ENCODE peak calls at places on chromosomes 7 and 10, in nine cellular contexts. O is IMR-90; L is adrenal gland; D is ovary; K is GM23338; A is lower lobe of right lung; C is CD4-positive, CD25-positive, alpha-beta regulatory T cell; E is prostate gland; B is dorsolateral prefrontal cortex. I is an unnamed sample.

GRCh38 chr7:116954443-116954838 is 1.1 kb downstream of the ST7 start:
- DNase-seq in C (no peak), B (no peak), L (no peak), E (no peak), K (no peak), A (no peak), D (no peak), O (no peak), I (no peak)

GRCh38 chr10:103545771-103546281 is 52.3 kb downstream of the NEURL1 start:
- DNase-seq in K (no peak), D (no peak), B (no peak), E (no peak), A (no peak), L (no peak), C (no peak), O (no peak), I (no peak)

GRCh38 chr10:74628136-74628535 is 198.3 kb upstream of the KAT6B start:
- DNase-seq in K (no peak), A (no peak), L (no peak), O (peak; percentile 4), E (no peak), D (no peak), C (no peak), B (no peak), I (no peak)

GRCh38 chr10:103870503-103870902 is 15.1 kb upstream of the SH3PXD2A start:
- DNase-seq in C (no peak), L (no peak), O (peak; percentile 40), K (peak; percentile 23), D (no peak), A (no peak), E (peak; percentile 62), B (no peak), I (no peak)

GRCh38 chr10:13827418-13827817 is 240.7 kb downstream of the PRPF18 start:
- DNase-seq in C (no peak), A (no peak), L (no peak), D (no peak), E (no peak), K (peak; percentile 24), B (no peak), O (peak; percentile 48), I (no peak)

GRCh38 chr10:9158675-9159074 is 1104.2 kb downstream of the GATA3 start:
- DNase-seq in A (no peak), L (no peak), B (no peak), O (no peak), E (no peak), C (no peak), D (no peak), K (no peak), I (no peak)

GRCh38 chr10:43395571-43396060 is 13.4 kb downstream of the HNRNPF start:
- DNase-seq in E (no peak), A (no peak), B (peak; percentile 24), D (no peak), K (peak; percentile 39), O (peak; percentile 28), L (no peak), C (peak; percentile 44), I (no peak)

GRCh38 chr7:99562832-99563231 is 4.4 kb downstream of the ZNF655 start:
- DNase-seq in E (no peak), L (peak; percentile 38), A (no peak), B (no peak), D (no peak), K (no peak), O (peak; percentile 100), C (peak; percentile 31), I (peak; percentile 96)

GRCh38 chr7:147700702-147701101 is 889.9 kb upstream of the C7orf33 start:
- DNase-seq in B (no peak), C (no peak), L (no peak), E (no peak), D (no peak), K (no peak), A (no peak), O (no peak), I (no peak)

GRCh38 chr10:94066411-94066810 is 72.7 kb downstream of the PLCE1 start:
- DNase-seq in E (no peak), A (no peak), B (no peak), K (peak; percentile 77), O (peak; percentile 65), C (no peak), D (no peak), L (no peak), I (no peak)

GRCh38 chr7:343864-344607 is 54.1 kb downstream of the FOXL3 start:
- DNase-seq in D (no peak), C (no peak), K (no peak), L (no peak), E (no peak), A (no peak), B (no peak), O (no peak), I (no peak)

GRCh38 chr10:5561704-5562645 is 37.2 kb downstream of the CALML3 start:
- DNase-seq in L (no peak), D (no peak), B (no peak), E (no peak), K (no peak), A (peak; percentile 20), C (no peak), O (no peak), I (no peak)

GRCh38 chr10:131141645-131142445 is 169.7 kb downstream of the TCERG1L start:
- DNase-seq in K (no peak), B (no peak), D (no peak), C (no peak), L (no peak), A (no peak), O (no peak), E (no peak), I (no peak)

GRCh38 chr10:8889538-8889937 is 835.0 kb downstream of the GATA3 start:
- DNase-seq in O (no peak), A (no peak), E (no peak), L (no peak), D (no peak), C (no peak), K (no peak), B (no peak), I (no peak)

GRCh38 chr10:44576715-44577191 is 191.9 kb upstream of the CXCL12 start:
- DNase-seq in L (peak; percentile 48), K (no peak), A (no peak), B (no peak), D (no peak), O (peak; percentile 79), E (no peak), C (no peak), I (no peak)

GRCh38 chr7:23470290-23471089 is at the start of gene IGF2BP3:
- DNase-seq in D (no peak), B (no peak), A (no peak), C (peak; percentile 40), O (peak; percentile 96), L (no peak), E (no peak), K (peak; percentile 97), I (peak; percentile 89)

GRCh38 chr10:13102002-13102794 is 2.2 kb downstream of the OPTN start:
- DNase-seq in D (peak; percentile 34), O (peak; percentile 26), E (no peak), A (no peak), B (no peak), L (no peak), C (no peak), K (no peak), I (no peak)

GRCh38 chr7:158362912-158363905 is 224.4 kb downstream of the PTPRN2 start:
- DNase-seq in B (no peak), C (no peak), L (no peak), O (no peak), D (no peak), A (no peak), K (peak; percentile 19), E (no peak), I (no peak)

GRCh38 chr7:15602236-15602635 is 40.4 kb upstream of the AGMO start:
- DNase-seq in E (no peak), O (no peak), L (no peak), D (no peak), A (no peak), C (no peak), B (no peak), K (no peak), I (no peak)

DNA sequence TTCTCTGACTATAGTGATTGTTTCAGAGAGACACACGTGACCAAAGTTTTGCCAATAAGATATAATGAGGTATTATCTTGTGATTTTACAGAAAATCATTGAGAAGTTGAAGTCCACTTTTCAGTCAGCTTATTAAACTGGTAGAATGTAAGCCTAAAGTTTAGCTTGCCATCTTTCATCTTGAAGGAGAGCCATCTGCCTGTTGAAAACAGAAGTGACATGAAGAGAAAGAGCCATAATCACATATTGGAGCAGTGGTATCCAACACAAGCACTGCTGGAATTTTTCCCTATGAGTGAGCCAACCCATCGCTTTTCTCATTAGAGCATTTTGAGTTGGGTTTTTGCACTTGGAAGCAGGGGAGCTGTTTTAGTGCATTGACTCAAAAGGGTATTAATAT is 117.6 kb upstream of the FERD3L start:
- DNase-seq in B (no peak), K (peak; percentile 2), E (no peak), A (no peak), L (no peak), O (no peak), C (no peak), D (no peak), I (no peak)
- H3K27me3 ChIP-seq in B (no peaks in the 10 kb centered on the region), K (no peaks in the 10 kb centered on the region), E (no peaks in the 10 kb centered on the region), A (no peaks in the 10 kb centered on the region), L (no peaks in the 10 kb centered on the region), O (no peaks in the 10 kb centered on the region), C (no peaks in the 10 kb centered on the region), D (no peaks in the 10 kb centered on the region), I (no peaks in the 10 kb centered on the region)

DNA sequence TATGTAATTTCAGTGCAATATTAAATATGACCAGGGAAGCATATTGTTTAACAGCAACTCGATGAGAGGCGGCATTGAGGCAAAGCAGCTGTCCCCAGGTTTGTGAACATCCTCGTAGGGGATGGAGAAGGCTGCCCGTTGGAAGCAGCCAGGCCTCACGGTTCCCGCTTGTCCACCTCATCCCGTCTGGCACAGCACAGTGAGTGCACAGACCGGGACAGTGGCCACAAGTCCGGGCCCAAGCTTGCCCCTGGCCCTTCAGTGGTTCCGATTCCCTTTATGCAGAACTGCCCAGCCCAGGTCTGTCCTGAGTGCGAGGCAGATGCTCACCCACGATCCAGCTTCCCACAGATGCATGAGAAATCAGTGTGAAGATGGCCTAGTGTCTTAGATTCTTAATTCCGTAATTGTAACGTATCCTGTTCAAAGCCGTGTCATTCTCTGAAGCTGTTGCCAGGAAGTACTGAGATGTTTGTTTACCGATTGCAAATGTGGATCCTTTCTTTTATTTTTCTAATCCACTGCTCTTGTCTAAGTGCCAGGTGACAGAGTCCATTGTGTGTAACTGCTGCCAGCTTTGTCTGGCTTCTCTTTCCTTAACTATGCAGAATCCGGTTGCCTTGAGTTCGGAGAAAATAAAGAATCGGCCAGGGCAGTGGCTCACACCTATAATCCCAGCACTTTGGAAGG is 35.5 kb downstream of the PFKP start:
- DNase-seq in K (no peak), L (no peak), A (no peak), C (no peak), B (no peak), D (no peak), O (peak; percentile 36), E (peak; percentile 58), I (no peak)
- H3K27ac ChIP-seq in K (peak overlapping the region; percentile 90), L (peak overlapping the region; percentile 35), A (peak overlapping the region; percentile 34), C (no peak overlapping the region), B (peak overlapping the region; percentile 82), D (no peak overlapping the region), O (peak overlapping the region; percentile 33), E (peak overlapping the region; percentile 63), I (no peak overlapping the region)

GRCh38 chr10:70265032-70265689 is 18.6 kb downstream of the NPFFR1 start:
- DNase-seq in A (no peak), L (no peak), C (peak; percentile 7), D (no peak), O (no peak), B (no peak), E (no peak), K (peak; percentile 91), I (no peak)
- H3K4me3 ChIP-seq in A (no peak overlapping the region), L (no peak overlapping the region), C (no peak overlapping the region), D (no peak overlapping the region), O (no peak overlapping the region), B (no peak overlapping the region), E (no peak overlapping the region), K (no peak overlapping the region), I (no peak overlapping the region)

GRCh38 chr7:4352069-4352468 is 330.0 kb upstream of the FOXK1 start:
- DNase-seq in A (no peak), O (no peak), E (no peak), L (no peak), C (no peak), B (no peak), D (no peak), K (no peak), I (no peak)
- H3K27me3 ChIP-seq in A (no peaks in the 10 kb centered on the region), O (no peaks in the 10 kb centered on the region), E (no peaks in the 10 kb centered on the region), L (no peaks in the 10 kb centered on the region), C (no peaks in the 10 kb centered on the region), B (no peaks in the 10 kb centered on the region), D (peaks cover 2% of the 10 kb centered on the region), K (no peaks in the 10 kb centered on the region), I (no peaks in the 10 kb centered on the region)